ENCODE peak calls at places on chromosomes 11 and 22, in nine cellular contexts. T, Y, X, R, I, A, M, Z and B are unnamed samples.

GRCh38 chr11:68338041-68338800 is 25.8 kb downstream of the LRP5 start:
- DNase-seq in I (peak; percentile 20), R (peak; percentile 72), Z (no peak), T (no peak), A (no peak), Y (no peak), X (no peak), M (peak; percentile 49), B (no peak)

GRCh38 chr11:83628622-83629347 is 342.6 kb upstream of the CCDC90B start:
- DNase-seq in T (no peak), Y (no peak), R (no peak), A (no peak), I (no peak), M (no peak), Z (no peak), X (no peak), B (no peak)

GRCh38 chr22:39529487-39529851 is 3.1 kb downstream of the RPS19BP1 start:
- DNase-seq in X (no peak), M (no peak), R (no peak), A (no peak), I (no peak), T (no peak), Z (no peak), Y (no peak), B (no peak)

GRCh38 chr11:75743711-75744563 is 24.6 kb upstream of the DGAT2 start:
- DNase-seq in M (no peak), X (peak; percentile 59), R (no peak), I (no peak), T (no peak), A (no peak), Z (no peak), Y (no peak), B (no peak)

GRCh38 chr11:12952094-12952493 is 57.0 kb upstream of the RASSF10 start:
- DNase-seq in Z (no peak), Y (no peak), A (no peak), R (no peak), I (no peak), X (no peak), T (no peak), M (no peak), B (no peak)

GRCh38 chr11:27309064-27309463 is 54.0 kb downstream of the CCDC34 start:
- DNase-seq in X (no peak), Y (no peak), A (no peak), T (no peak), I (no peak), M (no peak), Z (no peak), R (no peak), B (no peak)

GRCh38 chr11:134638796-134639540 is 226.9 kb upstream of the B3GAT1 start:
- DNase-seq in Y (no peak), I (no peak), X (no peak), R (no peak), T (no peak), A (no peak), M (no peak), Z (peak; percentile 87), B (no peak)

GRCh38 chr11:67300756-67301312 is 2.5 kb upstream of the SSH3 start:
- DNase-seq in R (no peak), I (no peak), X (no peak), Z (no peak), Y (no peak), T (no peak), M (no peak), A (no peak), B (no peak)

DNA sequence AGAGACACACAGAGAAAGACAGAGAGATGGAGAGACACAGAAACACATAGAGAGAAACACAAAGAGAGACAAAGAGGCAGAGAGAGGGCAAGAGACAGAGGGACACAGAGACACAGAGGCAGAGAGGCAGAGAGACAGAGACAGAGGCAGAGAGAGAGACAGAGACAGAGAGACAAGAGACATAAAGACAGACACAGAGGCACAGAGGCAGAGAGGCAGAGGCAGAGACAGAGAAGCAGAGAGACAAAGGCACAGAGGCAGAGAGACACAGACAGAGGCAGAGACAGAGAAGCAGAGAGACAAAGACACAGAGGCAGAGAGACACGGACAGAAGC is 6.3 kb downstream of the TNNI2 start:
- DNase-seq in A (no peak), T (no peak), Y (no peak), Z (no peak), X (no peak), R (no peak), M (no peak), I (no peak), B (no peak)
- H3K4me3 ChIP-seq in A (peak overlapping the region; percentile 37), T (peak overlapping the region; percentile 21), Y (no peak overlapping the region), Z (no peak overlapping the region), X (no peak overlapping the region), R (no peak overlapping the region), M (peak overlapping the region; percentile 23), I (no peak overlapping the region), B (no peak overlapping the region)

GRCh38 chr22:47836957-47837356 is 1074.5 kb downstream of the TBC1D22A start:
- DNase-seq in X (no peak), M (no peak), A (no peak), Y (no peak), T (no peak), Z (no peak), R (no peak), I (no peak), B (no peak)

GRCh38 chr22:47842119-47842518 is 1079.7 kb downstream of the TBC1D22A start:
- DNase-seq in T (no peak), I (no peak), M (no peak), Y (no peak), R (no peak), A (no peak), Z (peak; percentile 41), X (no peak), B (no peak)

GRCh38 chr22:47839586-47840245 is 1077.3 kb downstream of the TBC1D22A start:
- DNase-seq in I (no peak), R (no peak), A (no peak), Y (no peak), T (no peak), X (no peak), M (no peak), Z (no peak), B (no peak)

GRCh38 chr22:47837703-47838102 is 1075.3 kb downstream of the TBC1D22A start:
- DNase-seq in Y (no peak), X (peak; percentile 16), Z (peak; percentile 31), A (no peak), M (no peak), I (no peak), R (no peak), T (no peak), B (no peak)

DNA sequence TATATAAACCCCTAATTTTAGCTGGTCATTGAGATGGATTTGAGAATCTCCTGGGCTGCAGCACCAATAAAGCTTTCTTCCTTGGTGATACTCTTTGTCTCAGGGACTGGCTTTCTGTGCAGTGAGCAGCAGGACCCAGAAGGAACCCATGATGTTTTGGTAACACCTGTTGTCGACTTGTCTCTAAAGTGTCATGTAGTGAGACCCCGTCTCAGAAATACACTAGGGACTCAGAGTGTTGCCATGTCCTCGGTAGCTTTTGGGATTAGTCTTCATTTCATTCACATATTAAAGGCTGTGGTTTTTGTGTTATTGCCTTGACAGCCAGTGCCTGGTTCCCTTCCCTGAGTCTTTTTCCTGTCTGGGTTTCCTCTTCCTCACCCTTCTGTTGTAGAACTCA is 1078.7 kb downstream of the TBC1D22A start:
- DNase-seq in I (no peak), X (no peak), R (no peak), Z (peak; percentile 17), T (no peak), A (no peak), M (no peak), Y (no peak), B (no peak)
- H3K9me3 ChIP-seq in I (peaks cover 3% of the 10 kb centered on the region), X (no peaks in the 10 kb centered on the region), R (peaks cover 44% of the 10 kb centered on the region), Z (no peaks in the 10 kb centered on the region), T (no peaks in the 10 kb centered on the region), A (no peaks in the 10 kb centered on the region), M (no peaks in the 10 kb centered on the region), Y (peaks cover 4% of the 10 kb centered on the region), B (no peaks in the 10 kb centered on the region)

GRCh38 chr11:110173775-110174644 is 80.8 kb downstream of the ZC3H12C start:
- DNase-seq in Y (peak; percentile 80), M (peak; percentile 78), R (peak; percentile 64), A (peak; percentile 36), T (peak; percentile 69), Z (no peak), I (peak; percentile 59), X (peak; percentile 53), B (peak; percentile 65)

GRCh38 chr11:110172666-110173065 is 79.5 kb downstream of the ZC3H12C start:
- DNase-seq in X (no peak), T (no peak), M (no peak), Y (no peak), Z (no peak), R (peak; percentile 22), A (no peak), I (no peak), B (no peak)

GRCh38 chr11:110176366-110177056 is 83.3 kb downstream of the ZC3H12C start:
- DNase-seq in M (no peak), A (no peak), I (peak; percentile 56), X (no peak), R (peak; percentile 51), Y (no peak), Z (no peak), T (no peak), B (no peak)

GRCh38 chr11:110177057-110177397 is 83.8 kb downstream of the ZC3H12C start:
- DNase-seq in T (no peak), A (no peak), Z (no peak), R (no peak), I (no peak), X (no peak), M (no peak), Y (no peak), B (no peak)

DNA sequence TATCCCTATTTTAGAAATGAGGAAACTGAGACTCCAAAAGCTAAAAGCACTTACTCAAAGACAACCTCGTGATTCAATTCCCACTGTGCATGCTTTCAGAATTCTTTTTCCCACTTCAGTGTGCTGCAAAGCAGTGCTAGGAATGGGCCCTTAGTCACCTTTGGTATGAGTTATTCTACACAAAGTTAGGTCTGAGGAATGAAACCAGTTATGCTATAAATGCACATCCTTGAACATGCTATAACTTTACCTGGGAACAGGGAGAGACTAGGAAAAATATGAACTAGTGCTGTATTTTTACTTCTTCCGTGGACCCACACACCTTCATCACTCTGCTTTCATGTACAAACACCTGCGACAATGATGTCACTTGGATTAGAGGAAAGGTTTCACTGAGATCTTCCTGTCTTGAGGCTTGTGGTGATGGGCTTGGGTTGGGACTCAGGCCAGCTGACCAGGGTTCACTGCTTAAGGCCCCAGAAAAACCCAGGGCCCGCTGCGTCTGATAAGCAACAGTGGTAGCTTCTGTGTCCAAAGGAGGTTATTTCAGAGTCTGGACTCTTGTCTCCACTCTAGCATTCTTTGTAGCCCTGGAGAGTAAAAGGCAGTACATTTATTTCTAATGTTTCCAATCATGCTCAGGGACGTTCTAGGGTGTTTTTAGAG is 81.6 kb downstream of the ZC3H12C start:
- DNase-seq in R (peak; percentile 73), M (no peak), A (no peak), Z (no peak), Y (no peak), X (no peak), T (no peak), I (peak; percentile 26), B (no peak)
- H3K4me3 ChIP-seq in R (no peak overlapping the region), M (peak overlapping the region; percentile 27), A (no peak overlapping the region), Z (no peak overlapping the region), Y (no peak overlapping the region), X (no peak overlapping the region), T (no peak overlapping the region), I (peak overlapping the region; percentile 74), B (no peak overlapping the region)

DNA sequence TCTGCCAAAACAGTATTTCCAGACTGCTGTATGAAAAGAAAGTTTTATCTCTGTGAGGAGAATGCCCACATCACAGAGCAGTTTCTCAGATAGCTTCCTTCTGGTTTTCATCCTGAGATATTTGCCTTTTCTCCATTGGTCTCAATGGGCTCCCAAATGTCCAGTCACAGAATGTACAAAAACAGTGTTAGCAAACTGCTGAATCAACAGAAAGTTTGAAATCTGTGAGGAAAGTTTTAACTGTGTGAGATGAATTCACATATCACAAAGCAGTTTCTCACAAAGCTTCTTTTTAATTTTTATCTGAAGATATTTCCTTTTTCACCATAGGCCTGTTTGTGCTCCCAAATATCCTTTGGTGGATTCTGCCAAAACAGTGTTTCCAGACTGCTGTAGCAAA is 207.2 kb upstream of the TRIM48 start:
- DNase-seq in R (no peak), Y (no peak), Z (no peak), M (no peak), A (no peak), I (no peak), X (no peak), T (no peak), B (no peak)
- H3K9me3 ChIP-seq in R (no peaks in the 10 kb centered on the region), Y (no peaks in the 10 kb centered on the region), Z (peaks cover 26% of the 10 kb centered on the region), M (peaks cover 67% of the 10 kb centered on the region), A (peaks cover 4% of the 10 kb centered on the region), I (peaks cover 92% of the 10 kb centered on the region), X (peaks cover 1% of the 10 kb centered on the region), T (peaks cover 5% of the 10 kb centered on the region), B (peaks cover 26% of the 10 kb centered on the region)